ENCODE peak calls at places on chromosomes 16 and 17, in seven cellular contexts. I is ascending aorta; E is IMR-90; F is CD8-positive, alpha-beta T cell; J is CD8-positive, alpha-beta memory T cell; L is kidney epithelial cell; D is esophagus muscularis mucosa. O is an unnamed sample.

GRCh38 chr16:67897231-67897630 is 4.2 kb downstream of the PSKH1 start:
- DNase-seq in I (peak; percentile 91), E (peak; percentile 47), F (no peak), J (no peak), L (no peak), D (no peak), O (no peak)

GRCh38 chr17:34990921-34991365 is 10.6 kb downstream of the LIG3 start:
- DNase-seq in I (no peak), E (peak; percentile 60), F (no peak), J (no peak), L (no peak), D (no peak), O (no peak)

GRCh38 chr17:82231312-82231561 is 2.4 kb downstream of the SLC16A3 start:
- DNase-seq in I (no peak), E (no peak), F (no peak), J (no peak), L (no peak), D (peak; percentile 92), O (no peak)

GRCh38 chr17:7842380-7842949 is 8.4 kb downstream of the KDM6B start:
- DNase-seq in I (peak; percentile 94), E (peak; percentile 97), F (peak; percentile 79), J (peak; percentile 99), L (peak; percentile 73), D (peak; percentile 94), O (peak; percentile 94)

GRCh38 chr17:32348483-32348800 is 1.5 kb upstream of the ZNF207 start:
- DNase-seq in I (no peak), E (no peak), F (no peak), J (no peak), L (no peak), D (no peak), O (no peak)

GRCh38 chr16:24135624-24136296 is 120.4 kb upstream of the CACNG3 start:
- DNase-seq in I (no peak), E (no peak), F (no peak), J (no peak), L (no peak), D (no peak), O (no peak)

GRCh38 chr17:83155128-83156081 is 76.0 kb downstream of the METRNL start:
- DNase-seq in I (peak; percentile 81), E (peak; percentile 44), F (peak; percentile 36), J (no peak), L (no peak), D (peak; percentile 94), O (no peak)

GRCh38 chr17:31807846-31808245 is 51.2 kb downstream of the COPRS start:
- DNase-seq in I (no peak), E (peak; percentile 50), F (no peak), J (no peak), L (no peak), D (no peak), O (no peak)

GRCh38 chr17:55413825-55414489 is 7.7 kb downstream of the MMD start:
- DNase-seq in I (no peak), E (no peak), F (no peak), J (peak; percentile 48), L (no peak), D (no peak), O (no peak)

GRCh38 chr17:1604831-1605528 is 23.7 kb downstream of the SLC43A2 start:
- DNase-seq in I (no peak), E (no peak), F (no peak), J (no peak), L (no peak), D (no peak), O (peak; percentile 73)

GRCh38 chr16:2473999-2474876 is 689 bp upstream of the TBC1D24 start:
- DNase-seq in I (no peak), E (peak; percentile 27), F (peak; percentile 76), J (peak; percentile 74), L (no peak), D (no peak), O (peak; percentile 91)

GRCh38 chr16:67641779-67642708 is 2.9 kb upstream of the CARMIL2 start:
- DNase-seq in I (peak; percentile 79), E (peak; percentile 33), F (no peak), J (no peak), L (no peak), D (no peak), O (no peak)

GRCh38 chr16:85621698-85622433 is 8.7 kb downstream of the GSE1 start:
- DNase-seq in I (no peak), E (no peak), F (no peak), J (no peak), L (no peak), D (no peak), O (no peak)

GRCh38 chr17:58822148-58823050 is 66.7 kb downstream of the PPM1E start:
- DNase-seq in I (no peak), E (no peak), F (no peak), J (no peak), L (no peak), D (no peak), O (no peak)

GRCh38 chr16:46843898-46844642 is 13.1 kb upstream of the C16orf87 start:
- DNase-seq in I (no peak), E (no peak), F (no peak), J (no peak), L (no peak), D (peak; percentile 57), O (peak; percentile 84)

GRCh38 chr17:79221597-79221996 is 147.0 kb downstream of the ENGASE start:
- DNase-seq in I (no peak), E (no peak), F (no peak), J (no peak), L (no peak), D (no peak), O (peak; percentile 46)

GRCh38 chr17:2222901-2223616 is 80.5 kb downstream of the SMG6 start:
- DNase-seq in I (peak; percentile 81), E (peak; percentile 80), F (peak; percentile 68), J (peak; percentile 85), L (no peak), D (no peak), O (no peak)

GRCh38 chr16:10182186-10182683 is at the start of gene GRIN2A:
- DNase-seq in I (no peak), E (no peak), F (no peak), J (no peak), L (no peak), D (no peak), O (no peak)

GRCh38 chr17:78822552-78822951 is 18.1 kb downstream of the USP36 start:
- DNase-seq in I (no peak), E (peak; percentile 100), F (no peak), J (no peak), L (no peak), D (no peak), O (no peak)

GRCh38 chr17:48605409-48605864 is 651 bp upstream of the HOXB6 start:
- DNase-seq in I (no peak), E (no peak), F (no peak), J (no peak), L (no peak), D (no peak), O (no peak)

GRCh38 chr17:48606892-48607241 is 2.1 kb upstream of the HOXB6 start:
- DNase-seq in I (no peak), E (no peak), F (no peak), J (no peak), L (no peak), D (no peak), O (no peak)

GRCh38 chr17:48603959-48604769 is 622 bp downstream of the HOXB6 start:
- DNase-seq in I (peak; percentile 80), E (no peak), F (no peak), J (no peak), L (no peak), D (no peak), O (no peak)

GRCh38 chr17:48605991-48606891 is 1.5 kb upstream of the HOXB6 start:
- DNase-seq in I (no peak), E (no peak), F (no peak), J (no peak), L (no peak), D (no peak), O (no peak)

GRCh38 chr17:48604770-48605329 is at the start of gene HOXB6:
- DNase-seq in I (peak; percentile 81), E (no peak), F (no peak), J (no peak), L (peak; percentile 55), D (no peak), O (no peak)
- H3K4me3 ChIP-seq in I (peak within 1 kb of the TSS; percentile 46), E (no peak within 1 kb of the TSS), F (no peak within 1 kb of the TSS), J (no peak within 1 kb of the TSS), L (peak within 1 kb of the TSS; percentile 92), D (no peak within 1 kb of the TSS), O (peak within 1 kb of the TSS; percentile 17)

DNA sequence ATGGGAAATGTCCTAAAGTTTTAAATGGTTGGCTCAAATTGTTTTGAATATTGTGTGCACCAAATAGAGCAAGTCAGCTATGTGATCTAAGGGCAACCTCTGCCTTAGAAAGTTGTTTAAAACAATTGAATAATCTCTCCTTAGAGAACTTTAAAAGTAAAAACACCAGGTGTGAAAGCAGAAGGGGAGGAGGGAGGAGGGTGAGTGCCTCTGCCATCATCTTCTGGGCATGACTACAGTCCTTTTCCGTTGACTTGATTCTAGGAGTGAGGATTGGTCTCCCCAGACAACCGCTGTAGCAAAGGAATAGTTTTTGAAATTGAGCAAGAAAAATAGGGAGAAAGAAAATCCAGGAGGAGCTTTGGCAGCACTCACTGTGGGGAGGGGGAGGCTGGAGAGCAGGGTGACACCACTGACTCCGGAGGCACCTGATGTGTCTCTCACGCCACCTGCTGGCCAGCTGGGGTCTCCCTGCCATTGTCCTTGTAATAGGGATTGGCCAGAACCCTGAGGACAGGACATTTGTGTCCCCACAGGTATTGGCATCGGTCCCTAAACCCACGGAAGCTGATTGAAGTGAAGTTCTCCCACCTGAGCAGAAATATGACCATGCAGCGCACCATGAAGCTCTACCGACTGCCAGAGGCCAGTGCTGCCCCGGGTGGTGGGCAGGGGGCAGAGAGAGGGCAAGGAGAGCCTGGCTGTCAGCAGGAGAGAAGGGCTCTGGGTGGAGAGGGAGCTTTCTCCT is 33.3 kb downstream of the PLCD3 start:
- DNase-seq in I (peak; percentile 97), E (peak; percentile 66), F (peak; percentile 85), J (peak; percentile 79), L (no peak), D (peak; percentile 96), O (peak; percentile 82)
- H3K36me3 ChIP-seq in I (peaks cover 84% of the 10 kb centered on the region), E (peaks cover 76% of the 10 kb centered on the region), F (peaks cover 69% of the 10 kb centered on the region), J (peaks cover 61% of the 10 kb centered on the region), L (peaks cover 11% of the 10 kb centered on the region), D (peaks cover 97% of the 10 kb centered on the region), O (peaks cover 8% of the 10 kb centered on the region)

DNA sequence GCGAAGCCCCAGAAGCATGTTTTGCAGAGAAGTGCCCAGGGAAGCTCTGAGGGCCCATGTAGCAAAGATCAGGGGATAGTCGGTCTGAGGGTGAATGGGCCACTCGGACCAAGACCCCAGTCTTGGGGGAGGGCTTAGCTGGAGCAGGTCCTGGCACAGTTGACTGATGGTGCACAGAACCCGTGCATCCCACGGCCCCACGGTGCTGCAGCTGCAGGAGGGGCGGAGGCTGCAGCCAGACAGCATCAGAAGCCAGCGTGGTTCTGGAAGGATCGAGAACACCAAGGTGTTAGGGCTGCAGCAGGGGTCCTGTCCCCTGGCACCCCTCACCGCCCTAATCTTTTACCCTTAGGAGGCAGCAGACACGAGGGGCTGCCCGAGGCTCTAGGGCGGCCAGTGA is 6.5 kb upstream of the MC1R start:
- DNase-seq in I (no peak), E (no peak), F (no peak), J (no peak), L (no peak), D (no peak), O (no peak)
- H3K4me3 ChIP-seq in I (no peak overlapping the region), E (no peak overlapping the region), F (no peak overlapping the region), J (no peak overlapping the region), L (no peak overlapping the region), D (no peak overlapping the region), O (no peak overlapping the region)

DNA sequence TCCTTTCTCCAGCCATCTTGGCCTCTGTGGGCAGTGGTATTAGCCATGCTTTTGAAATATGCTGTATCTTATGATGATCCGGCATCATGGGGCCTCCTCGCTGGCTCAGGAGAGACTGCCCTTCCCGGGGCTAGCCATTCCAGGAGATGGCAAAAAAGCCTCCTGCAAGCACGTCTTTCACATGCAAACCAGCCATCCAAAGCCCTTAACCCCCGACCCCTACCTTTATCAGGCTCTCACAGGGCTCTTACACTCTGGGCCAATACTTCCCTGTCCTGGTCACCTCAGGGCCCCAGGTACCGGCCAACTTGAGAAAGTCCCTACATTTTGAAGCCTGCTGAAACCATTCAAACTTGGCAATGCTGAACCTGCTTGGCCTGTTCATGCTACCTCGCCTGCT is 36.4 kb downstream of the MYH13 start:
- DNase-seq in I (no peak), E (no peak), F (no peak), J (no peak), L (no peak), D (no peak), O (no peak)
- H3K36me3 ChIP-seq in I (no peaks in the 10 kb centered on the region), E (no peaks in the 10 kb centered on the region), F (no peaks in the 10 kb centered on the region), J (no peaks in the 10 kb centered on the region), L (no peaks in the 10 kb centered on the region), D (no peaks in the 10 kb centered on the region), O (no peaks in the 10 kb centered on the region)

O was measured in left lung.